ENCODE peak calls at places on chromosomes 7 and 10, in five cellular contexts. M, T, C, F and J are unnamed samples.

GRCh38 chr10:48238826-48239520 is 35.5 kb downstream of the FRMPD2 start:
- DNase-seq in M (no peak), T (no peak), C (no peak), F (no peak), J (no peak)

GRCh38 chr7:15594461-15594860 is 32.6 kb upstream of the AGMO start:
- DNase-seq in M (no peak), T (no peak), C (no peak), F (no peak), J (no peak)

GRCh38 chr7:79673969-79674368 is 220.5 kb upstream of the MAGI2 start:
- DNase-seq in M (no peak), T (no peak), C (no peak), F (no peak), J (no peak)

GRCh38 chr7:96085953-96086352 is 235.9 kb downstream of the SLC25A13 start:
- DNase-seq in M (no peak), T (no peak), C (no peak), F (no peak), J (no peak)

GRCh38 chr7:155166673-155167370 is 96.7 kb downstream of the HTR5A start:
- DNase-seq in M (no peak), T (peak; percentile 83), C (peak; percentile 50), F (no peak), J (no peak)

GRCh38 chr10:66349076-66349475 is 576.8 kb upstream of the LRRTM3 start:
- DNase-seq in M (no peak), T (no peak), C (no peak), F (no peak), J (no peak)

GRCh38 chr10:114273910-114274309 is 34.9 kb downstream of the VWA2 start:
- DNase-seq in M (no peak), T (no peak), C (no peak), F (no peak), J (no peak)

GRCh38 chr7:6228865-6229264 is 43.6 kb downstream of the CYTH3 start:
- DNase-seq in M (no peak), T (no peak), C (no peak), F (no peak), J (no peak)

GRCh38 chr7:125057974-125058373 is 128.3 kb upstream of the POT1 start:
- DNase-seq in M (no peak), T (no peak), C (no peak), F (no peak), J (no peak)

GRCh38 chr7:99824091-99824490 is 3.7 kb upstream of the CYP3A43 start:
- DNase-seq in M (no peak), T (no peak), C (no peak), F (no peak), J (no peak)

GRCh38 chr7:158802535-158803199 is 26.6 kb downstream of the ESYT2 start:
- DNase-seq in M (no peak), T (no peak), C (peak; percentile 27), F (no peak), J (no peak)

GRCh38 chr10:114257488-114257887 is 18.4 kb downstream of the VWA2 start:
- DNase-seq in M (no peak), T (no peak), C (no peak), F (no peak), J (no peak)